ENCODE peak calls at places on chromosome 6, in four cellular contexts. A is uterus, X is stomach, E is adrenal gland. R is an unnamed sample. For H3K4me1, the result is how much of the 10 kb centered on the place peaks cover.

GRCh38 chr6:35554811-35555210 is 42.1 kb upstream of the TULP1 start:
- DNase-seq in A (no peak), X (no peak), E (no peak), R (no peak)

GRCh38 chr6:19972221-19972620 is 135.1 kb downstream of the ID4 start:
- DNase-seq in A (no peak), X (no peak), E (no peak), R (no peak)

GRCh38 chr6:32189742-32190053 is 304 bp downstream of the PBX2 start:
- DNase-seq in A (peak), X (no peak), E (peak), R (no peak)

GRCh38 chr6:104689551-104690205 is 170.0 kb downstream of the HACE1 start:
- DNase-seq in A (no peak), X (no peak), E (no peak), R (no peak)

GRCh38 chr6:108921547-108922331 is 73.5 kb downstream of the ARMC2 start:
- DNase-seq in A (peak), X (no peak), E (no peak), R (peak)

GRCh38 chr6:49384913-49385312 is 78.1 kb downstream of the MMUT start:
- DNase-seq in A (no peak), X (no peak), E (no peak), R (no peak)

GRCh38 chr6:121596441-121596840 is 161.0 kb downstream of the GJA1 start:
- DNase-seq in A (no peak), X (no peak), E (no peak), R (no peak)

GRCh38 chr6:135904666-135905065 is 53.2 kb downstream of the PDE7B start:
- DNase-seq in A (no peak), X (no peak), E (no peak), R (no peak)

GRCh38 chr6:16481680-16482079 is 243.3 kb downstream of the GMPR start:
- DNase-seq in A (no peak), X (no peak), E (no peak), R (no peak)

GRCh38 chr6:113920663-113921267 is 50.2 kb downstream of the HDAC2 start:
- DNase-seq in A (no peak), X (no peak), E (no peak), R (no peak)

GRCh38 chr6:137967689-137968467 is 100.8 kb downstream of the TNFAIP3 start:
- DNase-seq in A (no peak), X (no peak), E (no peak), R (no peak)

GRCh38 chr6:13253272-13253671 is 75.1 kb downstream of the TBC1D7 start:
- DNase-seq in A (no peak), X (no peak), E (no peak), R (no peak)

GRCh38 chr6:2791124-2792050 is 26.2 kb downstream of the WRNIP1 start:
- DNase-seq in A (peak), X (peak), E (peak), R (peak)

GRCh38 chr6:24125980-24126379 is at the start of gene NRSN1:
- DNase-seq in A (no peak), X (no peak), E (peak), R (no peak)

GRCh38 chr6:7058250-7058923 is 49.4 kb upstream of the RREB1 start:
- DNase-seq in A (no peak), X (peak), E (no peak), R (peak)

GRCh38 chr6:79466222-79466834 is 70.9 kb downstream of the LCA5 start:
- DNase-seq in A (no peak), X (no peak), E (no peak), R (no peak)

GRCh38 chr6:168690271-168690670 is 249.3 kb downstream of the SMOC2 start:
- DNase-seq in A (no peak), X (no peak), E (no peak), R (no peak)

GRCh38 chr6:31483392-31483791 is 14.6 kb upstream of the MICB start:
- DNase-seq in A (no peak), X (no peak), E (no peak), R (no peak)

GRCh38 chr6:33185190-33185589 is 7.1 kb downstream of the COL11A2 start:
- DNase-seq in A (no peak), X (no peak), E (no peak), R (no peak)

GRCh38 chr6:134739299-134740090 is 210.4 kb downstream of the ALDH8A1 start:
- DNase-seq in A (no peak), X (no peak), E (no peak), R (no peak)

GRCh38 chr6:46452312-46452917 is 38.8 kb downstream of the RCAN2 start:
- DNase-seq in A (no peak), X (no peak), E (no peak), R (no peak)

GRCh38 chr6:20071998-20072397 is 140.3 kb downstream of the MBOAT1 start:
- DNase-seq in A (no peak), X (no peak), E (no peak), R (no peak)

GRCh38 chr6:7918403-7918802 is 7.8 kb upstream of the TXNDC5 start:
- DNase-seq in A (no peak), X (no peak), E (no peak), R (no peak)

GRCh38 chr6:143962644-143962929 is 45.5 kb downstream of the PLAGL1 start:
- DNase-seq in A (peak), X (no peak), E (no peak), R (no peak)

GRCh38 chr6:30748851-30749540 is 4.6 kb upstream of the IER3 start:
- DNase-seq in A (no peak), X (no peak), E (no peak), R (no peak)

GRCh38 chr6:100568255-100568654 is 103.5 kb upstream of the SIM1 start:
- DNase-seq in A (no peak), X (no peak), E (no peak), R (no peak)

DNA sequence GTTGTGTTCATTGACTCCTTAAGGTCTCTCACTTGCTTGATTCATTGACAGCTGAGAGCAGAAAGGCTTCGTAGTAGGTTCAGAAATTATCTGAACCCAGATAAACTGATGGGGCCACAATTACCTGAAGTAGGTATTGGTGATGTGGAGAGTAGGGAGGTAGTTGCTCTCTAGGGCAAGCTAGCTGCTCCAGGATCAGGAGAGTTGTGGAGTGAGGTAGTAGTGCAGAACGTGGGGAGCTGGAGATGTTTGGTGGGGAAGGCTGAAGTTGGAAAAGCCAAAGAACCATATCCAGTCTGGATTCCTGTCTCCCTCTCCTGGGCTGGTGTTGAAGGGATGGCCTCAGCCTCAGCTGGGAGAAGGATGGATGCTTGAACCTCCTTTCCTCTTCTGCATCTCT is 15.9 kb downstream of the TJAP1 start:
- DNase-seq in A (no peak), X (no peak), E (no peak), R (no peak)
- H3K4me1 ChIP-seq in A (under half), X (under half), E (under half), R (under half)

DNA sequence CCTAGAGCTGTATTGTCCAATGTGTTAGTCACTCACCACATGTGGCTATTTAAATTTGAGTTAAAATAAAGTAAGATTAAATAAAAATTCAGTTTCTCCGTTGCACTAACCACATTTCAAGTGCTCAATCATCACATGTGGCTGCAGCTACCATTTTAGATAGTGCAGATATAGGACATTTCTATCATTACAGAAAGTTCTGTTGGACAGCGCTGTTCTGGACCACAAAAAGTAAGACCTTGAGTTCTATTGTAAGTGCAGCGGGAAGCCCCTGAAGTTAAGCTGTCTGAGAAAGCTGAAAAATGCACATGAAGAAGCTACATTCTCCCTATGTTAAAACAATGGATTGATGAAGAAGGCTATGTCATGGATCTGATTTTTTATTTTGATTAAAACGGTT is 1.1 kb downstream of the ORC3 start:
- DNase-seq in A (no peak), X (no peak), E (no peak), R (no peak)
- H3K4me1 ChIP-seq in A (under half), X (half or more), E (under half), R (under half)

GRCh38 chr6:26205625-26206574 is 118.7 kb downstream of the HFE start:
- DNase-seq in A (no peak), X (no peak), E (no peak), R (no peak)

GRCh38 chr6:26202811-26203583 is 115.8 kb downstream of the HFE start:
- DNase-seq in A (no peak), X (no peak), E (no peak), R (no peak)

GRCh38 chr6:26202201-26202611 is 115.0 kb downstream of the HFE start:
- DNase-seq in A (no peak), X (no peak), E (no peak), R (no peak)

GRCh38 chr6:26205161-26205624 is 118.0 kb downstream of the HFE start:
- DNase-seq in A (peak), X (peak), E (peak), R (peak)

GRCh38 chr6:26204332-26205160 is 117.3 kb downstream of the HFE start:
- DNase-seq in A (peak), X (peak), E (peak), R (peak)
- H3K4me1 ChIP-seq in A (under half), X (under half), E (under half), R (under half)

DNA sequence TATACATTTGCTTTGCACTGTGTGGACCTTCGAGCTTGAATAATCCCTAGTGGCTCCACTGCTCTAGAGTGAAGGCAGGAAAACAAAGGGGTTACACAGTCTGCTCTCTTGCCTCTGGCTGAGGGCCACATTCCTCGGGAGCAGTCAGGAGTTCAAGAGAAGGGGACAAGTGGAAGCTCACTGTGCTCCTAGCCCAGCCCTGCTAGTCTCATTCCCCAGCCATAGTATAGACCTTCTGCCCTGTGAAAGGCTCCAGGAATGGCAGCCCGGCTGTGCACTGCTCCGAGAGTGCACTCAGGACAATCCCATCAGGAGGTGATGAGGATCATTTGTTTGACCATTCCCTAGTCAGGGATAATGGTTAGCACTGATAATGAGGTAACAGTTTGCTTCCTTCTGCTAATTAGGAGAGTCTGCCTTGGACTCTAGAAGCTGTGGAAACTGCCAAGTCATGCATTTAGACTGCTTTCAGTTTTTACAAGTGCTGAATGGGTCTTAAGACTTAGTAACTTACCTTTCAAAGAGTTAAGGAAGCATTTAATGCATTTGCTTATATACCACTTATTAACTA is 8.5 kb downstream of the IYD start:
- DNase-seq in A (no peak), X (no peak), E (no peak), R (no peak)
- H3K4me1 ChIP-seq in A (under half), X (under half), E (under half), R (under half)

GRCh38 chr6:85464722-85465150 is 14.9 kb downstream of the NT5E start:
- DNase-seq in A (no peak), X (no peak), E (no peak), R (no peak)
- H3K4me1 ChIP-seq in A (under half), X (under half), E (under half), R (under half)

DNA sequence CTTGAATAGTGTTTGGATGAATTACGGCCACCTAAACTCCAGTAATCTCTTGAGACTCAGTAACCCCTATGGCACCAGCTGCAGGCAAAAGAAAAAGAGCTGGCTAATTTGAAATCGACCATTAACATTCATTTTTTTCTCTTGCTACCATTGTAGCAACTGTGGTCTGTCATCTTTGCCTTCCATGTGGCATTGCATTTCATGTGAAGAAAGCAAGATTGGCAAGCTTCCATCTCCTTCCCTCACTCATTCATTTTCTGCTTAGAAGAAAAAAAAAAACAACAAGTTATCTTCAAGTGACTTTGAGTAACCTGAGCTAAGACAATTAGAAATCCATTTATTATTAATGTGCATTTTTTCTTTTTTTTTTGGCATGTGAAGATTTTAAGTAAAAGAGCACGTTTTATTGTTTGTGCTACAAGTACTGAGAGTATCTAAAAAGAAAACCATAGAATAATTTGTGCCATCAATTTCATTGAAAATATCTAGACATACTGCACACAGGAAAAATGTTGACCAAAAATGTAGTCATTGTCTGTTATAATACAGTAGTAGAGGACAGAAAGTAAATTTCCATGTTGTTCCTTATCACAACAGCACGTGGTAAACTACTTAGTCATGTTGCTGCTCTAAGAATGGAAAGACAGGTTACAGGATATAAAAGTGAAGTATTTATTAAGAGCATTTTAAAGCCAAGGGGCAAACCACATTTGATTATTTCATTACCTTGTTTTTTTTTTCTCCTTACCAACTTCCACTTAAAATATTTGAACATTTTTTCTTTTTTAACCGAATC is 88.8 kb upstream of the CEP85L start:
- DNase-seq in A (no peak), X (no peak), E (no peak), R (no peak)
- H3K4me1 ChIP-seq in A (under half), X (under half), E (under half), R (under half)

GRCh38 chr6:53523511-53524454 is 21.1 kb downstream of the GCLC start:
- DNase-seq in A (no peak), X (no peak), E (no peak), R (no peak)
- H3K4me1 ChIP-seq in A (under half), X (half or more), E (under half), R (half or more)